ENCODE peak calls at places on chromosomes 11 and 22, in six cellular contexts. U is thyroid gland, Y is Peyer's patch, R is GM12891, L is uterus, H is HCT116. O is an unnamed sample.

GRCh38 chr22:23233084-23233501 is 52.8 kb downstream of the BCR start:
- DNase-seq in U (no peak), Y (no peak), R (no peak), L (no peak), H (no peak), O (no peak)

GRCh38 chr22:35966314-35967045 is 62.1 kb downstream of the RBFOX2 start:
- DNase-seq in U (no peak), Y (no peak), R (no peak), L (no peak), H (no peak), O (no peak)

GRCh38 chr11:117424781-117425180 is 97.1 kb downstream of the CEP164 start:
- DNase-seq in U (peak; percentile 64), Y (no peak), R (no peak), L (no peak), H (no peak), O (no peak)

GRCh38 chr11:6253196-6253595 is 6.4 kb upstream of the CCKBR start:
- DNase-seq in U (no peak), Y (no peak), R (no peak), L (no peak), H (no peak), O (no peak)

GRCh38 chr11:10436733-10437132 is 18.3 kb upstream of the AMPD3 start:
- DNase-seq in U (no peak), Y (no peak), R (no peak), L (no peak), H (no peak), O (no peak)

GRCh38 chr11:73311394-73311869 is 3.4 kb downstream of the ARHGEF17 start:
- DNase-seq in U (peak; percentile 39), Y (no peak), R (no peak), L (no peak), H (no peak), O (no peak)

GRCh38 chr11:96061094-96061493 is 137.2 kb upstream of the MTMR2 start:
- DNase-seq in U (no peak), Y (no peak), R (no peak), L (no peak), H (no peak), O (no peak)

GRCh38 chr11:3199537-3200295 is 18.9 kb downstream of the MRGPRG start:
- DNase-seq in U (no peak), Y (peak; percentile 18), R (no peak), L (no peak), H (no peak), O (no peak)

GRCh38 chr11:36131719-36132349 is 157.4 kb downstream of the COMMD9 start:
- DNase-seq in U (peak; percentile 25), Y (no peak), R (peak; percentile 33), L (peak; percentile 68), H (no peak), O (no peak)

GRCh38 chr22:49204599-49205214 is 623.0 kb downstream of the BRD1 start:
- DNase-seq in U (no peak), Y (no peak), R (no peak), L (peak; percentile 1), H (no peak), O (no peak)

GRCh38 chr11:64245401-64245796 is 1.3 kb downstream of the PPP1R14B start:
- DNase-seq in U (peak; percentile 61), Y (peak; percentile 66), R (no peak), L (peak; percentile 60), H (no peak), O (no peak)

GRCh38 chr11:71499546-71499945 is 27.5 kb upstream of the KRTAP5-7 start:
- DNase-seq in U (no peak), Y (no peak), R (no peak), L (no peak), H (no peak), O (no peak)

GRCh38 chr11:120337133-120337895 is 1.1 kb downstream of the ARHGEF12 start:
- DNase-seq in U (peak; percentile 48), Y (peak; percentile 59), R (no peak), L (peak; percentile 49), H (no peak), O (no peak)

GRCh38 chr11:114042234-114042633 is 17.3 kb upstream of the ZBTB16 start:
- DNase-seq in U (peak; percentile 55), Y (no peak), R (no peak), L (no peak), H (no peak), O (no peak)

GRCh38 chr11:7513210-7514098 is at the start of gene PPFIBP2:
- DNase-seq in U (peak; percentile 96), Y (peak; percentile 94), R (peak; percentile 86), L (peak; percentile 74), H (peak; percentile 40), O (peak; percentile 52)

GRCh38 chr22:38345782-38346181 is 28.5 kb upstream of the CSNK1E start:
- DNase-seq in U (no peak), Y (no peak), R (no peak), L (no peak), H (no peak), O (no peak)

GRCh38 chr11:69468911-69469885 is 12.3 kb upstream of the LINC01488 start:
- DNase-seq in U (peak; percentile 22), Y (no peak), R (no peak), L (no peak), H (no peak), O (no peak)

GRCh38 chr22:47322854-47323253 is 560.4 kb downstream of the TBC1D22A start:
- DNase-seq in U (no peak), Y (no peak), R (no peak), L (no peak), H (no peak), O (no peak)

GRCh38 chr22:41074466-41074865 is 17.9 kb upstream of the EP300 start:
- DNase-seq in U (no peak), Y (no peak), R (no peak), L (no peak), H (no peak), O (no peak)

GRCh38 chr22:27621671-27622070 is 179.9 kb downstream of the MN1 start:
- DNase-seq in U (no peak), Y (peak; percentile 40), R (no peak), L (no peak), H (no peak), O (no peak)

GRCh38 chr11:69086152-69086551 is 37.4 kb downstream of the TPCN2 start:
- DNase-seq in U (no peak), Y (no peak), R (no peak), L (peak; percentile 75), H (no peak), O (no peak)

DNA sequence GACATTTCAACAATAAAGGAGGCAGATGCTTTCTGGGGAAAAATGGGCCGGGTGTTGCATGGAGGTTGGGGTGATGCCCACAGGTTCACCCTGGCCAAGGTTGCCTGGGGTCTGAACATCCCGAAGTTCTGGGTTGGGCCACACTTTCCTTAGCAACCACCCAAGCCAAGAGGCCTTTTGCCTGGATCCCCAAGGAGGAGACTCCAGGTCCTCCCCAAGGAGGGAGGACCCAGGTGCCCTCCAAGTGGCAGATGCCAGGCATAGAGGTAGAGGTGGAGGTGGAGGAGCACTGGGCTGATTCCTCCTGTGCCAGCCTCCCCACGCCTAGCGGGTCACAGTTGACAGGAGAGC is 1.2 kb downstream of the CYB5R3 start:
- DNase-seq in U (no peak), Y (no peak), R (no peak), L (no peak), H (no peak), O (no peak)
- TF ChIP-seq POLR2A in U (no peak), Y (no peak), R (no peak), L (no peak), H (no peak), O (no peak)

DNA sequence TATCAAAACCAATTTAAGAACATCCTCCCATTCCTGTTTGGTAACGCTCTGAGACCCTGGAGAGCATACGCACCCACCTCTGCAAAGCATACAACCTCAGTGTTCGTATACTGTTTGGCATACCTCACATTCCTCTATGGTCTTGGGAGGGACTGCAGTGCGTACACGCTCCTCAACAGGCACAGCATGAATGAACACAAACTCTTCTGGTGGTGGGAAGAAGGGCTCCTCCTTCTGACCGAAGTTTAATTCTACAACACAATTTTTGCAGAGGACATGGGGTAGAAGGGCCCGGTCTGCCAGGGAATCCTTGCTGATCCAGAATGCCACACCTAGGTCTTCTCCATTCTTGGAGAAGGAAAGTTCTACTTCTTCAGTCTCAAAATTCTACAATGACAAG is 5.3 kb downstream of the HNRNPUL2 start:
- DNase-seq in U (no peak), Y (no peak), R (no peak), L (no peak), H (no peak), O (no peak)
- TF ChIP-seq POLR2A in U (no peak), Y (no peak), R (no peak), L (no peak), H (no peak), O (no peak)

GRCh38 chr11:102476812-102477211 is 24.2 kb upstream of the TMEM123 start:
- DNase-seq in U (peak; percentile 38), Y (peak; percentile 63), R (no peak), L (no peak), H (no peak), O (no peak)
- TF ChIP-seq POLR2A in U (no peak), Y (no peak), R (no peak), L (no peak), H (no peak), O (no peak)

GRCh38 chr11:13276852-13277718 is 505 bp upstream of the BMAL1 start:
- DNase-seq in U (peak; percentile 98), Y (peak; percentile 99), R (peak; percentile 96), L (peak; percentile 96), H (peak; percentile 94), O (peak; percentile 96)
- TF ChIP-seq POLR2A in U (peak; percentile 96), Y (peak; percentile 82), R (no peak), L (peak; percentile 39), H (peak; percentile 42), O (peak; percentile 82)

DNA sequence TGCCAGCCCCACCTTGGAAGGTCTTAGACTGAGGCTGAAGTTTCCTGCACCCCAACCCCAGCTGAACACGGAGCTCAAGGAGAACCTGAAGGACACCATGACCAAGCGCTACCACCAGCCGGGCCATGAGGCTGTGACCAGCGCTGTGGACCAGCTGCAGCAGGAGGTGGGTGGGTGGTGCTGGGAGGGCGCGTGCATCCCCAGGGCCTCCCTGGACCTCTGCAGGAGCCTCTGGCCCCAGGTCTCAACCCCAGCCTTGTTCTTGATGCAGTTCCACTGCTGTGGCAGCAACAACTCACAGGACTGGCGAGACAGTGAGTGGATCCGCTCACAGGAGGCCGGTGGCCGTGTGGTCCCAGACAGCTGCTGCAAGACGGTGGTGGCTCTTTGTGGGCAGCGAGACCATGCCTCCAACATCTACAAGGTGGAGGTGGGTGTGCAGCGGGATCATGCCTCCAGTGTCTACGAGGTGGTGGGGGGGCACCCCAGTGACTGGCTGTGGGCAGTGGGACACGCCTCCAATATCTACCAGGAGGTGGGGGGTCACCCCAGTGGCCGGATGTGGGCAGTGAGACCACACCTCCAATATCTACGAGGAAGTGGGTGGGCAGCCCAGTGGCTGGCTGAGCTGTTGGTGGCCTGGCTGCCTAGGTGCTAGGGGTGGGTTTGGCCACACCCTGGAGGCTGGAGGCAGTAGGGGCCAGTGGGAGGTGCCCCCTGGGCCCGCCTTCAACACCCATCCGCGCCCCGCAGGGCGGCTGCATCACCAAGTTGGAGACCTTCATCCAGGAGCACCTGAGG is 4.6 kb downstream of the CD151 start:
- DNase-seq in U (no peak), Y (no peak), R (no peak), L (no peak), H (no peak), O (no peak)
- TF ChIP-seq POLR2A in U (no peak), Y (no peak), R (no peak), L (no peak), H (no peak), O (no peak)